ENCODE peak calls at places on chromosome 5, in four cellular contexts. One of them, this sample, is unnamed.

GRCh38 chr5:175738126-175738525 is 80.3 kb downstream of the HRH2 start:
- DNase-seq in GM23338: no peak
- DNase-seq in HCT116: no peak
- DNase-seq in HepG2: no peak
- DNase-seq in this sample: no peak

GRCh38 chr5:136191304-136192014 is 1.5 kb downstream of the SMIM32 start:
- DNase-seq in HepG2: no peak
- DNase-seq in GM23338: peak
- DNase-seq in HCT116: no peak
- DNase-seq in this sample: no peak

GRCh38 chr5:16791036-16791705 is 144.9 kb downstream of the MYO10 start:
- DNase-seq in HCT116: peak
- DNase-seq in GM23338: peak
- DNase-seq in HepG2: peak
- DNase-seq in this sample: peak

GRCh38 chr5:170265527-170265926 is 32.0 kb downstream of the LCP2 start:
- DNase-seq in HCT116: no peak
- DNase-seq in HepG2: no peak
- DNase-seq in GM23338: peak
- DNase-seq in this sample: no peak

GRCh38 chr5:40797273-40798011 is 732 bp downstream of the PRKAA1 start:
- DNase-seq in GM23338: peak
- DNase-seq in HCT116: peak
- DNase-seq in HepG2: no peak
- DNase-seq in this sample: peak

GRCh38 chr5:3511774-3512173 is 83.9 kb upstream of the IRX1 start:
- DNase-seq in HepG2: no peak
- DNase-seq in HCT116: no peak
- DNase-seq in GM23338: no peak
- DNase-seq in this sample: no peak

GRCh38 chr5:95555553-95555952 is 652 bp downstream of the ARSK start:
- DNase-seq in HCT116: no peak
- DNase-seq in GM23338: no peak
- DNase-seq in HepG2: no peak
- DNase-seq in this sample: no peak

GRCh38 chr5:159469496-159470370 is 139.4 kb upstream of the IL12B start:
- DNase-seq in GM23338: no peak
- DNase-seq in HepG2: no peak
- DNase-seq in HCT116: no peak
- DNase-seq in this sample: no peak

GRCh38 chr5:38579105-38579504 is 22.7 kb upstream of the LIFR start:
- DNase-seq in HCT116: no peak
- DNase-seq in GM23338: no peak
- DNase-seq in HepG2: no peak
- DNase-seq in this sample: no peak

GRCh38 chr5:96470825-96471224 is 37.8 kb upstream of the PCSK1 start:
- DNase-seq in HCT116: no peak
- DNase-seq in HepG2: no peak
- DNase-seq in GM23338: peak
- DNase-seq in this sample: no peak

GRCh38 chr5:5494489-5495402 is 72.3 kb downstream of the ICE1 start:
- DNase-seq in HCT116: peak
- DNase-seq in HepG2: peak
- DNase-seq in GM23338: peak
- DNase-seq in this sample: no peak

GRCh38 chr5:39238366-39239105 is 19.2 kb upstream of the FYB1 start:
- DNase-seq in HCT116: no peak
- DNase-seq in HepG2: no peak
- DNase-seq in GM23338: no peak
- DNase-seq in this sample: no peak

GRCh38 chr5:102536323-102536928 is 37.6 kb upstream of the SLCO6A1 start:
- DNase-seq in HepG2: no peak
- DNase-seq in HCT116: peak
- DNase-seq in GM23338: no peak
- DNase-seq in this sample: no peak

GRCh38 chr5:53453898-53454837 is 26.3 kb upstream of the FST start:
- DNase-seq in GM23338: no peak
- DNase-seq in HCT116: no peak
- DNase-seq in HepG2: peak
- DNase-seq in this sample: no peak

GRCh38 chr5:127849891-127850290 is 146.7 kb downstream of the CCDC192 start:
- DNase-seq in HCT116: no peak
- DNase-seq in HepG2: no peak
- DNase-seq in GM23338: no peak
- DNase-seq in this sample: no peak

GRCh38 chr5:10543585-10544040 is 20.3 kb upstream of the ANKRD33B start:
- DNase-seq in GM23338: no peak
- DNase-seq in HepG2: no peak
- DNase-seq in HCT116: no peak
- DNase-seq in this sample: no peak

GRCh38 chr5:138453630-138454029 is 11.6 kb upstream of the EGR1 start:
- DNase-seq in HCT116: no peak
- DNase-seq in HepG2: no peak
- DNase-seq in GM23338: no peak
- DNase-seq in this sample: no peak

GRCh38 chr5:126508251-126508961 is 85.2 kb downstream of the GRAMD2B start:
- DNase-seq in GM23338: no peak
- DNase-seq in HepG2: no peak
- DNase-seq in HCT116: no peak
- DNase-seq in this sample: no peak

GRCh38 chr5:111976705-111977104 is 219.7 kb upstream of the NREP start:
- DNase-seq in HCT116: no peak
- DNase-seq in HepG2: no peak
- DNase-seq in GM23338: no peak
- DNase-seq in this sample: no peak

GRCh38 chr5:100899675-100900074 is 3.4 kb downstream of the ST8SIA4 start:
- DNase-seq in HCT116: no peak
- DNase-seq in HepG2: no peak
- DNase-seq in GM23338: no peak
- DNase-seq in this sample: no peak

GRCh38 chr5:169164481-169164925 is 136.4 kb downstream of the SLIT3 start:
- DNase-seq in HepG2: no peak
- DNase-seq in GM23338: peak
- DNase-seq in HCT116: no peak
- DNase-seq in this sample: no peak
- TF ChIP-seq POLR2AphosphoS5 in HepG2: no peak
- TF ChIP-seq POLR2AphosphoS5 in GM23338: no peak
- TF ChIP-seq POLR2AphosphoS5 in HCT116: no peak
- TF ChIP-seq POLR2AphosphoS5 in this sample: no peak

DNA sequence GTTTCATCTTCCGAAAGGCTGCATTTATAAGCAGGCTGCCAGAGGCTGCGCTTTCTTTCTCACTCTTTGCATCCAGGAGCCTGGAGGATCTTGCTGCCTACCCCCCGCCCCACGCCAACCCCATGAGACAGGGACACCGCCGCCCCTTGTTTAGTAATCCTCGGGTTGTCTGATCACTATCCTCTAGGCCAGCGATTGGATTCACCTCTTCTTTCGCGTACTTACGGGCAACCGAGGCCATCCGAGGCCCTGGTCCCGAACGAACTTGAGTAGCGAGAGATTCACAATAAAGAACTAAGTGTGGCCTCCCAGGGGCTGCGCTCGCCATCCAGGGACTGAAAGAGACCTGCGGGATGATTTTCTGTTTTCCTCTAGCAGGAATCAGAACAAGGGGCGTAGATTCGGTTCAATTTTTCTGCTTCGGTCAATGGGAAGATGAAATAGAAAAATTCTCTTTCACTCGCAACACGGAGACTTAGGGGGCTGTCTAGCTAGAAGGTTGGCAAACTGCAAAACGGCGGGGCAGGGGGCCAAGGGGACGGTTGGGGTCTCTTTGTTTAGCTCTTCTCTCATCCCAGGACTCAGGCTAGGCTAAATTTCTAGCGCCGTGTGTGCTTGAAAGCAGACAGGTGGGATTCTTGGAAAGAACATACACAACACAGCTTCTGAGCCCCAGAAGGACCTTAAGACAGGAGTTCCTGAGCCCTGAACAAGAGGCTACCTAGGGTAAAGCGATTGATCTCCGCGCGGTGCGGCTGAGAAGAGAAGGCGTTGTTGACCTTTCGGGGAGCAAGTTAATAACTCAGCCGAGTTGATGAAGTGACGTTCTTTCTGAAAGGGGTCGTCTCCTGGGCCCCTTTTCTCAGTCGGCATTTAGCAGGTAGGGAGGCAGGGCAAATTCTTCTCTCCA is 5.8 kb upstream of the ISL1 start:
- DNase-seq in GM23338: peak
- DNase-seq in HepG2: no peak
- DNase-seq in HCT116: no peak
- DNase-seq in this sample: no peak
- TF ChIP-seq EZH2 in GM23338: peak
- TF ChIP-seq EZH2 in HepG2: no peak
- TF ChIP-seq EZH2 in HCT116: no peak
- TF ChIP-seq EZH2 in this sample: no peak

DNA sequence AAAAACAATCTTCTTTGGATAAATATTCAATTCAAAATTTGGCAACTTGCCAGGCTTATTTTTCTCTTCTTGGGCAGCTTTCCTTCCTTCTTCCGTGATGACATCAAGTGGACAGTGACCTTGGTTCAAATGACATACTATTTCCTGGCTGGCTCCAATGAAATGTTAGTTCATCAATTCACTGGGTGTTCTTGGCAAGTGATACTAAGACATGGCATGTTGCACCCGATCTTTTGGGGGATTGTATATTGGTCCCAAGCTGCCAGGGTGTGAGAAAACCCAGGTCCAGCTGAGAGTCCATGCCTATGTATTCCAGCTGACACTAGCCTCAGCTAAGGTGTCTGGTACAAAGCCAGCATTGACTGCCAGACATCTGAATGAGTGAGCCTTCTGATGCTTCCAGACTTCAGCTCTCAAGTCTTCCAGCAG is 252.9 kb downstream of the MAT2B start:
- DNase-seq in GM23338: no peak
- DNase-seq in HCT116: no peak
- DNase-seq in HepG2: no peak
- DNase-seq in this sample: no peak
- TF ChIP-seq POLR2AphosphoS5 in GM23338: no peak
- TF ChIP-seq POLR2AphosphoS5 in HCT116: no peak
- TF ChIP-seq POLR2AphosphoS5 in HepG2: no peak
- TF ChIP-seq POLR2AphosphoS5 in this sample: no peak

GRCh38 chr5:154484393-154484944 is 6.4 kb upstream of the HAND1 start:
- DNase-seq in GM23338: peak
- DNase-seq in HepG2: no peak
- DNase-seq in HCT116: no peak
- DNase-seq in this sample: no peak
- TF ChIP-seq EZH2 in GM23338: peak
- TF ChIP-seq EZH2 in HepG2: no peak
- TF ChIP-seq EZH2 in HCT116: no peak
- TF ChIP-seq EZH2 in this sample: no peak

DNA sequence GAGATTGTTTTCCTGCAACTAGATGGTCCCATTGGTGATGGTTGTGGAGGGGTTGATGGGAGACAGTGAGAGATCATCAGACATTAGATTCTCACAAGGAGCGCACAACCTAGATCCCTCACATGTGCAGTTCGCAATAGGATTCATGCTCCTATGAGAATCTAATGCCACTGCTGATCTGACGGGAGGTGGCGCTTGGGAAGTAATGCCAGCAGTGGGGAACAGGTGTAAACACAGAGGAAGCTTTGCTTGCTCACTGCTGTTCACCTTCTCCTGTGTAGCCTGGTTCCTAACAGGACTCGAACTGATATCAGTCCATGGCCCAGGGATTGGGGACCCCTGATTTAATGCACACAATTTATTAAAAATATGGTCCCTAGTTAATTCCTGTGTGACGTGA is 18.8 kb downstream of the SNCAIP start:
- DNase-seq in HepG2: no peak
- DNase-seq in HCT116: no peak
- DNase-seq in GM23338: no peak
- DNase-seq in this sample: no peak
- TF ChIP-seq POLR2AphosphoS5 in HepG2: no peak
- TF ChIP-seq POLR2AphosphoS5 in HCT116: no peak
- TF ChIP-seq POLR2AphosphoS5 in GM23338: no peak
- TF ChIP-seq POLR2AphosphoS5 in this sample: no peak

GRCh38 chr5:143663872-143664271 is 148.1 kb upstream of the HMHB1 start:
- DNase-seq in GM23338: no peak
- DNase-seq in HCT116: no peak
- DNase-seq in HepG2: peak
- DNase-seq in this sample: no peak
- TF ChIP-seq EZH2 in GM23338: no peak
- TF ChIP-seq EZH2 in HCT116: no peak
- TF ChIP-seq EZH2 in HepG2: no peak
- TF ChIP-seq EZH2 in this sample: no peak

DNA sequence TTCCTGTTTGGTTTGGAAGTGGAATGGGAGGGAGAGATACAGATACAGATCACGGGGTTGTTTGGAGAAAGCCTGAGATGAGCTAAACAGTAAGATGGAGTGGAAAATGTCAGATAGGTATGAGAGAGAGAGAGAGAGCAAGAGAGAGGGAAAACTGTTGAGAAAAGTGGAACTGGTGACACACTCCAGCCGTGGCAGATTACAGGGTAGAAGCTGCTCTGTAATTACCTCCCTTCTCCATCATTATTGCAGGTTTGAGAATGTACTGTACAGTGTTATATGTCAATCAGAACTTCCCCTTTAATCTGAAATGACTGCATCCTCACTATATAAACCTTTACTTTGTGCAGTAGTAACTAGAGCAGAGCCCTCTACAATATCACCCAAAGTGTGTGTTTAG is 74.5 kb upstream of the WWC1 start:
- DNase-seq in HepG2: no peak
- DNase-seq in GM23338: no peak
- DNase-seq in HCT116: no peak
- DNase-seq in this sample: no peak
- TF ChIP-seq POLR2AphosphoS5 in HepG2: no peak
- TF ChIP-seq POLR2AphosphoS5 in GM23338: no peak
- TF ChIP-seq POLR2AphosphoS5 in HCT116: no peak
- TF ChIP-seq POLR2AphosphoS5 in this sample: no peak

GRCh38 chr5:140041492-140042421 is 1.3 kb downstream of the NRG2 start:
- DNase-seq in HepG2: no peak
- DNase-seq in HCT116: no peak
- DNase-seq in GM23338: peak
- DNase-seq in this sample: no peak
- TF ChIP-seq EZH2 in HepG2: no peak
- TF ChIP-seq EZH2 in HCT116: no peak
- TF ChIP-seq EZH2 in GM23338: peak
- TF ChIP-seq EZH2 in this sample: no peak

This sample was measured in SK-N-MC.